ENCODE peak calls at places on chromosome 3, in five cellular contexts. I is aorta; N is psoas muscle; C is mesendoderm; X is CD8-positive, alpha-beta T cell. P is an unnamed sample. For H3K4me1 and H3K27me3, the result is how much of the 10 kb centered on the place peaks cover.

GRCh38 chr3:104805508-104805907 is 561.2 kb upstream of the ALCAM start:
- DNase-seq in I (no peak), N (no peak), C (no peak), X (no peak), P (no peak)

GRCh38 chr3:30354513-30354912 is 251.9 kb upstream of the TGFBR2 start:
- DNase-seq in I (no peak), N (no peak), C (no peak), X (no peak), P (no peak)

GRCh38 chr3:8887435-8888295 is 75.6 kb downstream of the RAD18 start:
- DNase-seq in I (no peak), N (no peak), C (no peak), X (no peak), P (no peak)

GRCh38 chr3:61136191-61136590 is 115.1 kb downstream of the FHIT start:
- DNase-seq in I (no peak), N (no peak), C (no peak), X (no peak), P (no peak)

GRCh38 chr3:46359748-46360509 is 6.0 kb downstream of the CCR2 start:
- DNase-seq in I (no peak), N (no peak), C (peak), X (no peak), P (no peak)

GRCh38 chr3:8239718-8240698 is 261.6 kb upstream of the LMCD1 start:
- DNase-seq in I (no peak), N (no peak), C (peak), X (no peak), P (peak)

GRCh38 chr3:156906275-156906674 is 80.1 kb downstream of the LEKR1 start:
- DNase-seq in I (no peak), N (no peak), C (no peak), X (no peak), P (no peak)

GRCh38 chr3:114481113-114481512 is 187.3 kb downstream of the TIGIT start:
- DNase-seq in I (no peak), N (no peak), C (no peak), X (no peak), P (no peak)

GRCh38 chr3:123159926-123160635 is 41.7 kb upstream of the SEC22A start:
- DNase-seq in I (no peak), N (no peak), C (no peak), X (no peak), P (no peak)

GRCh38 chr3:73601031-73601430 is 23.7 kb downstream of the PDZRN3 start:
- DNase-seq in I (no peak), N (no peak), C (no peak), X (no peak), P (no peak)

GRCh38 chr3:9552252-9552999 is 1.2 kb downstream of the LHFPL4 start:
- DNase-seq in I (no peak), N (peak), C (peak), X (no peak), P (peak)

GRCh38 chr3:25423780-25424179 is 4.3 kb upstream of the RARB start:
- DNase-seq in I (no peak), N (no peak), C (peak), X (no peak), P (no peak)

GRCh38 chr3:141108002-141108401 is 56.9 kb downstream of the SPSB4 start:
- DNase-seq in I (no peak), N (no peak), C (no peak), X (no peak), P (no peak)

GRCh38 chr3:33796137-33796536 is 2.3 kb upstream of the PDCD6IP start:
- DNase-seq in I (no peak), N (no peak), C (no peak), X (no peak), P (no peak)

GRCh38 chr3:183941216-183941615 is 56.5 kb upstream of the PARL start:
- DNase-seq in I (no peak), N (no peak), C (no peak), X (no peak), P (no peak)

GRCh38 chr3:66473637-66474036 is 27.2 kb downstream of the LRIG1 start:
- DNase-seq in I (no peak), N (no peak), C (no peak), X (no peak), P (no peak)

GRCh38 chr3:66470956-66471686 is 29.7 kb downstream of the LRIG1 start:
- DNase-seq in I (no peak), N (no peak), C (no peak), X (no peak), P (no peak)

GRCh38 chr3:66470285-66470684 is 30.5 kb downstream of the LRIG1 start:
- DNase-seq in I (no peak), N (no peak), C (no peak), X (no peak), P (no peak)

GRCh38 chr3:66473181-66473580 is 27.6 kb downstream of the LRIG1 start:
- DNase-seq in I (no peak), N (no peak), C (no peak), X (no peak), P (no peak)

DNA sequence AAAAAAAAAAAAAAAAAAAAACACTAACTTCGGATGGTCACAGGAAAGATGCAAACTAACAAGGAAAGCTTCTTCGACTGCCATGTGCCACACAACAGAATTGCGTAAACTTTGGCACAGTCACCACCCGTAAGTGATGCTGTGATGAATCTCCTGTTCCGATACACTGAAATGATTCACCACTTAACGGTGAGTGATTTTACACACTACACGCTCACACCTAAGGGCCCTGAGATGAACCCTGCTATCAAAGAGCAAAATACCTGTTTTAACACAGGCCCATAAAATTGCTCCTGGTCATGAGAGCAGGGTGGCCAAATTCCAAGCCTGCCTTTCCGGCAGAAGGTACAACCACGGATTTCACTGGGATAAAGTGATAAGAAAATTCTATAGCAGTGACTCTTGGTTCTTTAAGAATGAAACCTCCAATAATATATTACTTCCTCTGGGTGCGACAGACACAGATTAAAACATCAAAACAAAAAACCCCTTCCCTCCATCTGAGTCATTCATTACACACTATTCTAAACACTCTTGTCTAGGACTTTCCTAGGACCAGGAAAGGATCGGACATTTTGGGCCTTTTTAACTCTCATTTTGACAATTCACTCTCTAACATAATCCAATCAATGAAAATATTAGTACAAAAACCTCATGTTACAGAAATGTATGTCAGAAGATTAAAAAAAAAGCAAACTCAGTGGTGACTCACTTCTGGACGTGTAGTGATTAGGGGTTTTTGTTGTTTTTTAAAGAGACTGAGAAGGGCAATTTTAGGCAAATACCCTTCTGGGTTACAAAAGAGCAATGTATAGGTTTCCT is 28.3 kb downstream of the LRIG1 start:
- DNase-seq in I (no peak), N (no peak), C (no peak), X (no peak), P (no peak)
- H3K4me3 ChIP-seq in I (no peak), N (peak), C (no peak), X (no peak), P (peak)

DNA sequence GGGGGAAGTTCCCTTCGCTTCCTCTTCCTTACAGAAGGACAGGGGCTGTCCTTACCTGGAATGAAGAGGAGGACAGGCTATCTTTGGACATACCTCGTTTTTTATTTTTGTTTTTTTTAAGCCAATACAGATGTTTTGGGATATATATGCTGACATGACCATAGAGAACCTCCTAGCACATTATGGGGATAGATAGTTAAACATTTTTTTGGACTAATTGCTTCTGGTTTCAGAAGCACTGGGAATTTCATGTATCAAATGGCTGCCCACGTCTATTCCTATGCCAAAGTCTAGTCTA is 238.2 kb upstream of the BHLHE40 start:
- DNase-seq in I (no peak), N (no peak), C (no peak), X (no peak), P (no peak)
- H3K4me1 ChIP-seq in I (under half), N (under half), C (under half), X (half or more), P (under half)

DNA sequence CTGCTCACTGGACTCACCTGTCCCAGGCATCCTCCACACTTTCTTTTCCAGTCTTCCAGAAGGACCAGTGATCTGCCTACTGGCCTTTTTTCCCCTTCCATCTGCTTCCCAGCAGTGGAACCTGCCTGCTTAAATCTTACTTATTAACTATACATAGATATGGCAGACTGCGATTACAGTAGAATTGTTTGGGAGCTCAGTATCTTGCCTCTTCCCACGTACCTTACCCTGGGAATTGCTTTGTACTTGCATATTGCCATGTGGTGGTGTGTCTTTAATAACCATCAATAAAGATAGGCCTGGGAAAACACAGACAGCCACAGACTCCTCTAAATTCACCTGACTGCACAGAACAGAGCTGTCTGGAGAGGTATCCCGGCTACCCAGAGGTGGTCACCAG is 11.7 kb upstream of the HES1 start:
- DNase-seq in I (no peak), N (no peak), C (no peak), X (no peak), P (no peak)
- H3K27me3 ChIP-seq in I (under half), N (under half), C (under half), X (under half), P (under half)

DNA sequence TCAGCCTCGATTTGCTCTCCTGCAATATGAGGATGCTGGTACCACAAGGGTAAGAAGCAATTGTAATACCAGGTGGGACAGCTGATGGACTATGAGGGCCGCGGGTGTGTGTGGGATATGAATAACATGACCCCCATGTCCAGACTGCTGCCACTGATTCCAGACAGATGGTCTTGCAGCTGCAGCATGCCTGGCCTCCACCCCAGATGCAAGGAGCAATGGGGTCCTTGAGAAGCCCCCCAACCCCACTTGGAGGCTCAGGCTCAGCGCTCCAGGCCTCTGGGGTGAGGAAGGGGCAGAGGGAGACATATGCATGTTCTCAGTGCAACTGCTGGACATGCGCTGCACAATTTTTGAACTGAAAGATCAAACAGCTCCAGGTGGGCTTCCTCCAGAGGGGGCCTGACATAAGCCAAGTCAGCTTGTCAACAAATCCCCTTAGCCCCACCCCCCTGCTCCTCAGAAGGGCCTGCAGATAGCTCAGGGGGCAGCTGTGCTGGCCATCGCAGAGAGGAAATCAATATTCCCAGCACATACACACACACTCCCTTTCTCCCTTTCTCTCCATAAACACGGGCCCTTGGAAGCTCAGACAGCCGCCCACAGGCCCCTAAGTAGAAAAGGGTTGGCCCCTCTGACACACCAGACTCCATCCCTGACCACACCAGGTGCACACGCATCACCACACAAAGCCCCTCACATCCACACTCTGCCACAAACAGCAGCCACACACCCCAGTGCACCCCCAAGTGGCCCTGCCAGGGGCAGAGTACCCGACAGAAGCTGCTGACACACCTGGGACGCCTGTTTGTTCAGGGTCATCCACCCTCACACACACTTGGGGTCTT is 107.0 kb downstream of the IQSEC1 start:
- DNase-seq in I (no peak), N (no peak), C (no peak), X (no peak), P (no peak)
- H3K4me3 ChIP-seq in I (peak), N (peak), C (peak), X (no peak), P (no peak)

GRCh38 chr3:187972454-187972853 is 181.5 kb upstream of the LPP start:
- DNase-seq in I (no peak), N (no peak), C (no peak), X (no peak), P (no peak)
- H3K4me1 ChIP-seq in I (under half), N (under half), C (under half), X (under half), P (under half)

DNA sequence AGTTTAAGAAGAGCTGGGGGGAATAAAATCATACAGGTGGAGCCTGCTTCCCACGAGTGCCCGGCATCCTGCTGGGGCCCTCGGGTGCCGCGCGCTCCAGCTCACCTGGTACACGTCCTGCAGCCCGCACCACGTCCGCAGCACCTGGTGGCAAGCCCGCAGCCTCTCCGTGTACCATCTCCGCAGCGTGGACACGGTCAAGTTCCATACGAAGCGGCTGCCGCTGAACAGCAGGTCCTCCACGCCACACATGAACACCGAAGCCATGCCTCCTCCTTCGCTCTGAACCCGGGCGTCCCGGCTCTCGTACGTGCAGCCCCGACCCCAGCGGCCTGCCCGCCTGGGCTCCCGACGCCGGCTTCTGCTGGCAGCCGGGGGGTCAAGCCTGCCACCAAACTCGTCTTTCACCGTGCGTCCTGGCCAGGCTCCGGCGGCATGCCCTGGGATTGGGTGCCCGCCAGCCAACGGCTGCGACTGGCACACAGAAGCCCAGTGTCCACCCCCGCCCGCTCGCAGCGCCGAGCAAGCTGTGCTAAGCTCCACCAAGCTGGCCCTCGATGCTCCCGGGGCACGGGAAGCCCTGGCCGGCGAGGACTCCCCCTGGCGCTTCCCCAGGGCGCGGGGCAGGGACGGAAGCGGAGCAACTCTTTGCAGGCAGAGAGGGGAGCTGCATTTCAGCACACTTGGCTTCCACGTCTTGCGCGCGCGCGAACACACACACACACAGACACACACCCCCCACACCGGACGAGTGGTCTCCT is at the start of gene FRMD4B:
- DNase-seq in I (peak), N (peak), C (peak), X (no peak), P (no peak)
- H3K27me3 ChIP-seq in I (under half), N (under half), C (under half), X (under half), P (under half)

DNA sequence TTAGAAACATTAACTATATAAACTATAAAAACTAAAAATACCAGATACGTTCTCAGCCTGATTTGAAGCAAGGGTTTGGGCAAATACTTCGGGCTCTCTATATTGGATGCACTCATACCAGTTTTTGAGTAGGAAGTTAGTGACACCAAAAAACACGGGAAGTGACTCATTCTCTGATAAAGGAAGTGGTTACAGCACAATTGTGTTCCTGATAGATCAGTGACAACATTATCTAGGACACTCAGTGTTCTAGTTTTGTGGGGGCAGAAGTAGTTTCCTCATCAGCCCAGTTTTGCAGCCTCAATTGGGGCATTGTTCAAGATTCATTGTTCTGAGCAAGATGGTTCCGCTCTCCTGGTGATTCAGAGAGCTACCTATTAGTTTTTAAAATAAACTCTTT is 469.6 kb upstream of the DPPA4 start:
- DNase-seq in I (no peak), N (no peak), C (peak), X (no peak), P (peak)
- H3K4me3 ChIP-seq in I (no peak), N (no peak), C (no peak), X (no peak), P (peak)